ENCODE peak calls at places on chromosomes 3 and 15, in ten cellular contexts. D is IMR-90; K is fibroblast of pulmonary artery; H is stimulated activated CD4-positive, alpha-beta T cell treated with anti-CD3 and anti-CD28 coated beads, Interleukin-1b, Interleukin-23, amount 100 ng/mL, for 1 hour; L is T-helper 1 cell; N is iris pigment epithelial cell; G is T1000; V is heart right ventricle; U is caudate nucleus; F is sciatic nerve. R is an unnamed sample.

GRCh38 chr3:79139395-79140060 is 628.3 kb downstream of the ROBO1 start:
- DNase-seq in D (peak; percentile 21), K (peak; percentile 57), H (no peak), L (no peak), N (peak; percentile 62), G (no peak), V (no peak), U (no peak), F (no peak), R (no peak)

GRCh38 chr3:195425849-195426248 is 17.0 kb downstream of the ACAP2 start:
- DNase-seq in D (no peak), K (no peak), H (no peak), L (no peak), N (no peak), G (no peak), V (no peak), U (no peak), F (no peak), R (no peak)

GRCh38 chr3:140091143-140091542 is 156.2 kb downstream of the CLSTN2 start:
- DNase-seq in D (no peak), K (no peak), H (no peak), L (no peak), N (peak; percentile 28), G (no peak), V (no peak), U (no peak), F (no peak), R (no peak)

GRCh38 chr15:45863881-45864580 is 229.2 kb downstream of the SQOR start:
- DNase-seq in D (no peak), K (no peak), H (no peak), L (no peak), N (no peak), G (no peak), V (no peak), U (no peak), F (no peak), R (no peak)

GRCh38 chr3:49140080-49140479 is 7.2 kb upstream of the LAMB2 start:
- DNase-seq in D (no peak), K (no peak), H (no peak), L (no peak), N (no peak), G (no peak), V (no peak), U (no peak), F (no peak), R (no peak)

GRCh38 chr15:63061971-63062370 is 19.4 kb downstream of the TPM1 start:
- DNase-seq in D (peak; percentile 65), K (no peak), H (no peak), L (no peak), N (no peak), G (no peak), V (no peak), U (no peak), F (no peak), R (no peak)

GRCh38 chr3:55061619-55062018 is 133.8 kb upstream of the LRTM1 start:
- DNase-seq in D (no peak), K (no peak), H (no peak), L (no peak), N (no peak), G (no peak), V (no peak), U (no peak), F (no peak), R (no peak)

GRCh38 chr3:120497318-120497717 is 46.5 kb upstream of the FSTL1 start:
- DNase-seq in D (peak; percentile 98), K (peak; percentile 93), H (no peak), L (no peak), N (peak; percentile 98), G (no peak), V (peak; percentile 42), U (no peak), F (no peak), R (no peak)

GRCh38 chr15:71278989-71279756 is 163.9 kb downstream of the THSD4 start:
- DNase-seq in D (peak; percentile 97), K (peak; percentile 98), H (no peak), L (no peak), N (peak; percentile 99), G (peak; percentile 78), V (no peak), U (no peak), F (peak; percentile 70), R (no peak)

GRCh38 chr3:157631468-157631867 is 128.3 kb upstream of the VEPH1 start:
- DNase-seq in D (no peak), K (peak; percentile 17), H (no peak), L (no peak), N (peak; percentile 23), G (no peak), V (no peak), U (no peak), F (no peak), R (no peak)

GRCh38 chr15:68298336-68298735 is 20.8 kb downstream of the FEM1B start:
- DNase-seq in D (no peak), K (no peak), H (no peak), L (no peak), N (no peak), G (no peak), V (peak; percentile 0), U (no peak), F (no peak), R (no peak)

GRCh38 chr3:23175361-23176073 is 27.6 kb upstream of the UBE2E2 start:
- DNase-seq in D (no peak), K (peak; percentile 49), H (no peak), L (no peak), N (no peak), G (no peak), V (no peak), U (no peak), F (no peak), R (no peak)

GRCh38 chr15:70435369-70435768 is 328.0 kb downstream of the UACA start:
- DNase-seq in D (no peak), K (no peak), H (no peak), L (no peak), N (no peak), G (no peak), V (no peak), U (no peak), F (no peak), R (no peak)

GRCh38 chr15:99087405-99087943 is 17.4 kb upstream of the SYNM start:
- DNase-seq in D (no peak), K (no peak), H (no peak), L (no peak), N (no peak), G (no peak), V (no peak), U (no peak), F (peak; percentile 43), R (no peak)

GRCh38 chr15:75061272-75061671 is 37.9 kb downstream of the PPCDC start:
- DNase-seq in D (peak; percentile 62), K (no peak), H (no peak), L (no peak), N (peak; percentile 40), G (no peak), V (peak; percentile 1), U (no peak), F (no peak), R (no peak)

GRCh38 chr15:80916056-80916455 is 73.6 kb downstream of the MESD start:
- DNase-seq in D (no peak), K (no peak), H (no peak), L (no peak), N (no peak), G (no peak), V (no peak), U (no peak), F (no peak), R (no peak)

GRCh38 chr15:74036271-74037170 is 42.0 kb downstream of the PML start:
- DNase-seq in D (peak; percentile 73), K (peak; percentile 86), H (no peak), L (no peak), N (peak; percentile 47), G (no peak), V (peak; percentile 60), U (peak; percentile 1), F (no peak), R (peak; percentile 25)

GRCh38 chr3:45008117-45008516 is 18.0 kb upstream of the CLEC3B start:
- DNase-seq in D (peak; percentile 79), K (peak; percentile 79), H (no peak), L (no peak), N (peak; percentile 87), G (no peak), V (no peak), U (no peak), F (no peak), R (no peak)

GRCh38 chr3:141275973-141276372 is 44.3 kb downstream of the PXYLP1 start:
- DNase-seq in D (peak; percentile 72), K (peak; percentile 67), H (no peak), L (no peak), N (peak; percentile 89), G (peak; percentile 10), V (no peak), U (no peak), F (no peak), R (no peak)

R was measured in activated naive CD4-positive, alpha-beta T cell treated with anti-CD3 and anti-CD28 coated beads for 36 hours.